ENCODE peak calls at places on chromosomes 11 and 22, in six cellular contexts. Q, D, L, G, O and U are unnamed samples.

GRCh38 chr11:62340269-62340901 is 3.1 kb downstream of the ASRGL1 start:
- DNase-seq in Q (no peak), D (peak), L (peak), G (no peak), O (no peak), U (peak)

GRCh38 chr11:64233913-64234839 is at the start of gene VEGFB:
- DNase-seq in Q (no peak), D (peak), L (peak), G (peak), O (no peak), U (peak)

GRCh38 chr11:95884364-95884763 is 39.5 kb downstream of the MTMR2 start:
- DNase-seq in Q (peak), D (no peak), L (no peak), G (no peak), O (no peak), U (no peak)

GRCh38 chr22:40498454-40499186 is 128.2 kb downstream of the SGSM3 start:
- DNase-seq in Q (peak), D (no peak), L (peak), G (no peak), O (no peak), U (no peak)

GRCh38 chr11:27464155-27464759 is 8.3 kb downstream of the LGR4 start:
- DNase-seq in Q (no peak), D (no peak), L (peak), G (no peak), O (no peak), U (no peak)

GRCh38 chr11:119144825-119145476 is 3.9 kb upstream of the ABCG4 start:
- DNase-seq in Q (peak), D (no peak), L (peak), G (peak), O (no peak), U (no peak)

GRCh38 chr11:19889531-19889930 is 176.9 kb downstream of the NAV2 start:
- DNase-seq in Q (no peak), D (no peak), L (no peak), G (no peak), O (no peak), U (no peak)

GRCh38 chr11:69962152-69962551 is 116.0 kb upstream of the ANO1 start:
- DNase-seq in Q (no peak), D (no peak), L (peak), G (no peak), O (no peak), U (no peak)

GRCh38 chr11:122202951-122203456 is 87.0 kb upstream of the BLID start:
- DNase-seq in Q (no peak), D (peak), L (peak), G (peak), O (peak), U (peak)

GRCh38 chr11:57349491-57350274 is 11.5 kb downstream of the P2RX3 start:
- DNase-seq in Q (no peak), D (peak), L (peak), G (peak), O (peak), U (peak)

GRCh38 chr11:46480909-46481308 is 89.3 kb upstream of the CHRM4 start:
- DNase-seq in Q (no peak), D (no peak), L (no peak), G (no peak), O (no peak), U (no peak)

GRCh38 chr11:57150454-57150917 is 31.3 kb upstream of the LRRC55 start:
- DNase-seq in Q (no peak), D (no peak), L (no peak), G (no peak), O (no peak), U (no peak)

GRCh38 chr22:36285545-36285944 is 32.6 kb downstream of the APOL1 start:
- DNase-seq in Q (no peak), D (no peak), L (no peak), G (no peak), O (no peak), U (no peak)

GRCh38 chr11:67114275-67114896 is 4.7 kb upstream of the KDM2A start:
- DNase-seq in Q (no peak), D (no peak), L (no peak), G (peak), O (no peak), U (no peak)

GRCh38 chr22:35409783-35410662 is 10.1 kb downstream of the MCM5 start:
- DNase-seq in Q (no peak), D (no peak), L (no peak), G (no peak), O (no peak), U (peak)

GRCh38 chr11:62264004-62264403 is 6.0 kb upstream of the SCGB2A2 start:
- DNase-seq in Q (peak), D (no peak), L (no peak), G (no peak), O (no peak), U (no peak)

GRCh38 chr11:131668867-131669780 is 298.7 kb downstream of the NTM start:
- DNase-seq in Q (no peak), D (no peak), L (peak), G (no peak), O (peak), U (no peak)